ENCODE peak calls at places on chromosomes 5 and 9, in four cellular contexts. H is fibroblast of pulmonary artery, K is AG10803, P is nephron progenitor cell. C is an unnamed sample.

GRCh38 chr9:137492464-137493162 is 33.5 kb upstream of the NSMF start:
- DNase-seq in K (no peak), H (no peak), P (no peak), C (no peak)

GRCh38 chr9:85600675-85601263 is 141.0 kb downstream of the AGTPBP1 start:
- DNase-seq in K (peak; percentile 8), P (no peak), H (no peak), C (no peak)

GRCh38 chr9:123265833-123266232 is 2.6 kb downstream of the STRBP start:
- DNase-seq in P (no peak), K (no peak), H (no peak), C (no peak)

GRCh38 chr9:135087489-135087791 is at the start of gene OLFM1:
- DNase-seq in P (peak; percentile 87), K (peak; percentile 63), H (peak; percentile 63), C (peak; percentile 45)

GRCh38 chr9:112493738-112494137 is 7.1 kb downstream of the KIAA1958 start:
- DNase-seq in P (no peak), K (peak; percentile 76), H (no peak), C (peak; percentile 44)

GRCh38 chr5:154841273-154841661 is 9.1 kb downstream of the FAXDC2 start:
- DNase-seq in P (no peak), K (no peak), H (no peak), C (no peak)

GRCh38 chr5:78345485-78345884 is 14.9 kb upstream of the SCAMP1 start:
- DNase-seq in H (peak; percentile 61), K (peak; percentile 39), P (no peak), C (peak; percentile 45)

GRCh38 chr9:6096821-6097220 is 81.4 kb upstream of the RANBP6 start:
- DNase-seq in K (peak; percentile 76), P (no peak), H (peak; percentile 71), C (peak; percentile 93)

GRCh38 chr5:81007637-81008027 is 47.5 kb downstream of the RASGRF2 start:
- DNase-seq in K (no peak), P (no peak), H (no peak), C (no peak)

GRCh38 chr9:78788101-78788500 is 491.2 kb downstream of the PSAT1 start:
- DNase-seq in K (peak; percentile 46), H (peak; percentile 14), P (no peak), C (peak; percentile 5)

GRCh38 chr9:138080979-138081378 is 203.4 kb downstream of the CACNA1B start:
- DNase-seq in P (no peak), K (no peak), H (no peak), C (no peak)

GRCh38 chr9:21750021-21750735 is 52.3 kb upstream of the MTAP start:
- DNase-seq in K (peak; percentile 24), H (peak; percentile 81), P (no peak), C (peak; percentile 75)

GRCh38 chr5:159099049-159099760 is 511 bp downstream of the EBF1 start:
- DNase-seq in H (peak; percentile 69), K (peak; percentile 59), P (peak; percentile 70), C (peak; percentile 61)

GRCh38 chr5:112264151-112264550 is 154.9 kb downstream of the EPB41L4A start:
- DNase-seq in K (no peak), H (no peak), P (no peak), C (no peak)

GRCh38 chr9:127723450-127723849 is 7.6 kb downstream of the TTC16 start:
- DNase-seq in P (no peak), H (peak; percentile 60), K (peak; percentile 88), C (peak; percentile 85)

GRCh38 chr5:126805108-126805507 is 28.2 kb downstream of the LMNB1 start:
- DNase-seq in K (peak; percentile 78), H (peak; percentile 62), P (no peak), C (peak; percentile 81)

GRCh38 chr5:131999471-131999931 is 12.0 kb downstream of the ACSL6 start:
- DNase-seq in K (no peak), H (no peak), P (no peak), C (no peak)

GRCh38 chr5:60185230-60186104 is 291.9 kb upstream of the PDE4D start:
- DNase-seq in K (no peak), P (no peak), H (no peak), C (no peak)

GRCh38 chr9:134066546-134066922 is 1.3 kb downstream of the BRD3 start:
- DNase-seq in P (no peak), H (peak; percentile 39), K (peak; percentile 22), C (peak; percentile 40)

GRCh38 chr9:4857163-4857562 is 64.4 kb downstream of the RCL1 start:
- DNase-seq in H (no peak), P (no peak), K (peak; percentile 46), C (no peak)

GRCh38 chr5:94623026-94623425 is 4.6 kb downstream of the SLF1 start:
- DNase-seq in H (peak; percentile 7), K (peak; percentile 15), P (no peak), C (peak; percentile 6)

GRCh38 chr9:117414906-117415583 is at the start of gene ASTN2:
- DNase-seq in K (peak; percentile 2), P (peak; percentile 63), H (no peak), C (no peak)

GRCh38 chr5:152568101-152568500 is 163.0 kb upstream of the NMUR2 start:
- DNase-seq in H (no peak), P (no peak), K (no peak), C (no peak)

GRCh38 chr5:111635946-111636315 is 121.1 kb downstream of the NREP start:
- DNase-seq in H (peak; percentile 39), P (no peak), K (peak; percentile 85), C (peak; percentile 77)

GRCh38 chr5:181159286-181160143 is 12.1 kb downstream of the OR2V2 start:
- DNase-seq in P (peak; percentile 94), K (peak; percentile 71), H (peak; percentile 83), C (peak; percentile 77)

GRCh38 chr9:114928092-114928491 is 2.3 kb downstream of the TNFSF8 start:
- DNase-seq in K (no peak), H (no peak), P (no peak), C (no peak)

GRCh38 chr5:148844433-148845279 is 18.2 kb downstream of the ADRB2 start:
- DNase-seq in K (no peak), H (no peak), P (no peak), C (no peak)

GRCh38 chr9:84851935-84852585 is 182.5 kb downstream of the NTRK2 start:
- DNase-seq in H (peak; percentile 94), P (no peak), K (peak; percentile 97), C (peak; percentile 75)

GRCh38 chr5:75265731-75266130 is 29.1 kb upstream of the ANKRD31 start:
- DNase-seq in H (peak; percentile 56), K (peak; percentile 52), P (no peak), C (peak; percentile 57)

GRCh38 chr5:141564216-141564692 is 54.5 kb downstream of the DIAPH1 start:
- DNase-seq in P (peak; percentile 54), K (peak; percentile 97), H (peak; percentile 98), C (peak; percentile 98)

GRCh38 chr5:60945760-60946253 is 802 bp downstream of the NDUFAF2 start:
- DNase-seq in H (peak; percentile 61), P (no peak), K (peak; percentile 56), C (peak; percentile 59)

GRCh38 chr5:142114686-142115085 is 6.1 kb downstream of the NDFIP1 start:
- DNase-seq in H (no peak), K (no peak), P (no peak), C (no peak)

GRCh38 chr9:109967651-109968331 is 187.8 kb downstream of the PALM2AKAP2 start:
- DNase-seq in H (no peak), P (no peak), K (no peak), C (no peak)

GRCh38 chr9:123399803-123400378 is 43.9 kb downstream of the CRB2 start:
- DNase-seq in H (no peak), K (no peak), P (peak; percentile 54), C (no peak)

GRCh38 chr5:160361624-160362023 is 8.8 kb downstream of the C1QTNF2 start:
- DNase-seq in K (no peak), H (no peak), P (no peak), C (no peak)

GRCh38 chr5:14038341-14038959 is 94.0 kb upstream of the DNAH5 start:
- DNase-seq in H (peak; percentile 66), K (peak; percentile 85), P (no peak), C (peak; percentile 78)

GRCh38 chr5:44332360-44332971 is 56.8 kb downstream of the FGF10 start:
- DNase-seq in H (peak; percentile 68), P (peak; percentile 3), K (peak; percentile 56), C (peak; percentile 72)

GRCh38 chr5:59943721-59944120 is 50.2 kb upstream of the PDE4D start:
- DNase-seq in H (no peak), P (no peak), K (no peak), C (no peak)

GRCh38 chr9:128125575-128126354 is 1.8 kb downstream of the PTGES2 start:
- DNase-seq in H (no peak), P (no peak), K (no peak), C (peak; percentile 28)

DNA sequence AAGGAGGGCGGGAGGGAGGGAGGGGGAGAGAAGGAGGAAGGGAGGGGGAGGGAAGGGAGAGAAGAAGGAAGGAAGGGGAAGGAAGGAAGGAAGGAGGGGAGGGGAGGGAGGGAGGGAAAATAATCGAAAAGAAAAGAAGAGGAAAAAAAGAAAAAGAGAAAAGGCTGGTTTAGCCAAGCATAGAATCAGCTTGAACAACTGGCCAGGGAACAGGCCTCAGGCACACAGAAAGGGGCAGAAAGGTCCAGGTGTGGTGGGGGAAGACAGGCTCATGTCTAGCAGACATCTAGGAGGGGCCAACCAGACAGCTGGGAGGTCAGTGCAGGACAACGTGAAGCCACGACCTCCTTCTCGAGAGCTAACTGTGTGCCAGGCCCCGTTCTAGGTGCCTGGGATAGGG is 141.8 kb downstream of the HSD17B3 start:
- DNase-seq in H (no peak), K (no peak), P (no peak), C (no peak)
- TF ChIP-seq CTCF in H (no peak), K (no peak), P (no peak), C (no peak)

GRCh38 chr5:15459200-15459599 is 40.8 kb upstream of the FBXL7 start:
- DNase-seq in K (no peak), P (no peak), H (no peak), C (no peak)

GRCh38 chr5:15463231-15463630 is 36.7 kb upstream of the FBXL7 start:
- DNase-seq in K (peak; percentile 34), P (no peak), H (peak; percentile 52), C (peak; percentile 53)
- TF ChIP-seq CTCF in K (peak; percentile 71), P (peak; percentile 30), H (peak; percentile 56), C (peak; percentile 57)

GRCh38 chr5:139524932-139525585 is 36.1 kb upstream of the UBE2D2 start:
- DNase-seq in K (no peak), H (no peak), P (no peak), C (no peak)

GRCh38 chr5:139523635-139524445 is 37.3 kb upstream of the UBE2D2 start:
- DNase-seq in H (no peak), P (no peak), K (no peak), C (no peak)

DNA sequence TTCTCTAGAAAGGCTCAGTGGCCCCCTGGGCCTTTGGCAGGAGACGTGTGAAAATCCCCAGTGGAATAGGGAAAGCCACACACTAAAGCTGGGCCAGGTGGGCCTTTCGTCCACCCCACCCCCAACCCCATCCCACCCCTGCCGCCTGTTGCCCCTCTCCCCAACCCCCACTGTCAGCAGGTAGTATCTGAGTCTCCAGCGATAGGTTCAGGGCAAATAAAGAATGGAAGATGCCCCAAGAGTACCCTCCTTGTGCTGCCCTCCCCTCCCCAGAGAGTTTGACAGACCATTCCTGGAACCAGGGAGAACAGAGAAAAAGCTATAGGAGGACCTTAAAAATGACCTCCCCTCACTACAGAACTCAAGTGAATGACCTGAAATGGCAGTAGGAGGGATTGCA is 36.7 kb upstream of the UBE2D2 start:
- DNase-seq in H (no peak), P (no peak), K (no peak), C (no peak)
- TF ChIP-seq CTCF in H (no peak), P (no peak), K (no peak), C (no peak)

GRCh38 chr9:10855847-10856246 is 243.0 kb upstream of the PTPRD start:
- DNase-seq in K (no peak), H (peak; percentile 43), P (no peak), C (peak; percentile 3)
- TF ChIP-seq CTCF in K (no peak), H (peak; percentile 43), P (peak; percentile 45), C (peak; percentile 30)

C was measured in fibroblast of the aortic adventitia.